ENCODE peak calls at places on chromosomes 1 and 21, in six cellular contexts. Z is psoas muscle; P is cardiac muscle cell; U is PC-3; K is ovary; C is CD8-positive, alpha-beta T cell. H is an unnamed sample. For H3K4me1 and H3K36me3, the result is how much of the 10 kb centered on the place peaks cover.

GRCh38 chr1:7207875-7208646 is 422.8 kb downstream of the CAMTA1 start:
- DNase-seq in Z (no peak), P (peak), U (peak), K (no peak), C (no peak), H (peak)

GRCh38 chr1:181538836-181539235 is 55.5 kb downstream of the CACNA1E start:
- DNase-seq in Z (no peak), P (no peak), U (no peak), K (no peak), C (no peak), H (no peak)

GRCh38 chr1:246681822-246682221 is 42.4 kb upstream of the SCCPDH start:
- DNase-seq in Z (no peak), P (peak), U (no peak), K (no peak), C (no peak), H (no peak)

GRCh38 chr1:84008631-84009030 is 9.7 kb upstream of the TTLL7 start:
- DNase-seq in Z (no peak), P (no peak), U (no peak), K (no peak), C (no peak), H (no peak)

GRCh38 chr1:93015590-93015989 is 54.3 kb upstream of the DIPK1A start:
- DNase-seq in Z (no peak), P (peak), U (peak), K (no peak), C (no peak), H (peak)

GRCh38 chr1:95974586-95974985 is 740.6 kb downstream of the RWDD3 start:
- DNase-seq in Z (no peak), P (peak), U (peak), K (no peak), C (no peak), H (no peak)

GRCh38 chr1:212450331-212450881 is 17.7 kb downstream of the NENF start:
- DNase-seq in Z (peak), P (no peak), U (no peak), K (no peak), C (no peak), H (peak)

GRCh38 chr1:246786606-246787238 is 62.5 kb downstream of the SCCPDH start:
- DNase-seq in Z (no peak), P (no peak), U (no peak), K (no peak), C (no peak), H (no peak)

GRCh38 chr1:1680912-1681273 is 11.7 kb downstream of the SLC35E2B start:
- DNase-seq in Z (no peak), P (no peak), U (peak), K (no peak), C (no peak), H (no peak)

GRCh38 chr1:248825573-248825908 is 174 bp downstream of the SH3BP5L start:
- DNase-seq in Z (no peak), P (no peak), U (no peak), K (no peak), C (no peak), H (no peak)

GRCh38 chr1:200154069-200154767 is 126.7 kb downstream of the NR5A2 start:
- DNase-seq in Z (no peak), P (peak), U (no peak), K (no peak), C (peak), H (no peak)

GRCh38 chr1:153928245-153928644 is 5.5 kb upstream of the GATAD2B start:
- DNase-seq in Z (no peak), P (no peak), U (no peak), K (no peak), C (no peak), H (no peak)

GRCh38 chr1:7299329-7299799 is 471.7 kb upstream of the VAMP3 start:
- DNase-seq in Z (peak), P (peak), U (peak), K (peak), C (no peak), H (peak)

GRCh38 chr21:35965699-35966098 is 94.6 kb downstream of the SETD4 start:
- DNase-seq in Z (no peak), P (no peak), U (no peak), K (no peak), C (no peak), H (no peak)

GRCh38 chr1:74505889-74506288 is 6.5 kb downstream of the LRRC53 start:
- DNase-seq in Z (no peak), P (no peak), U (no peak), K (no peak), C (no peak), H (no peak)

GRCh38 chr1:56295949-56296929 is 283.1 kb downstream of the PLPP3 start:
- DNase-seq in Z (no peak), P (no peak), U (no peak), K (no peak), C (no peak), H (no peak)

GRCh38 chr1:212459656-212460055 is 26.9 kb downstream of the NENF start:
- DNase-seq in Z (no peak), P (no peak), U (no peak), K (no peak), C (no peak), H (no peak)

GRCh38 chr1:31084782-31085569 is 19.5 kb upstream of the PUM1 start:
- DNase-seq in Z (no peak), P (peak), U (no peak), K (no peak), C (no peak), H (no peak)

GRCh38 chr1:229238231-229238630 is 32.7 kb upstream of the RAB4A start:
- DNase-seq in Z (no peak), P (no peak), U (no peak), K (no peak), C (no peak), H (no peak)

GRCh38 chr1:8118031-8118451 is 91.9 kb upstream of the ERRFI1 start:
- DNase-seq in Z (no peak), P (no peak), U (no peak), K (no peak), C (no peak), H (no peak)

DNA sequence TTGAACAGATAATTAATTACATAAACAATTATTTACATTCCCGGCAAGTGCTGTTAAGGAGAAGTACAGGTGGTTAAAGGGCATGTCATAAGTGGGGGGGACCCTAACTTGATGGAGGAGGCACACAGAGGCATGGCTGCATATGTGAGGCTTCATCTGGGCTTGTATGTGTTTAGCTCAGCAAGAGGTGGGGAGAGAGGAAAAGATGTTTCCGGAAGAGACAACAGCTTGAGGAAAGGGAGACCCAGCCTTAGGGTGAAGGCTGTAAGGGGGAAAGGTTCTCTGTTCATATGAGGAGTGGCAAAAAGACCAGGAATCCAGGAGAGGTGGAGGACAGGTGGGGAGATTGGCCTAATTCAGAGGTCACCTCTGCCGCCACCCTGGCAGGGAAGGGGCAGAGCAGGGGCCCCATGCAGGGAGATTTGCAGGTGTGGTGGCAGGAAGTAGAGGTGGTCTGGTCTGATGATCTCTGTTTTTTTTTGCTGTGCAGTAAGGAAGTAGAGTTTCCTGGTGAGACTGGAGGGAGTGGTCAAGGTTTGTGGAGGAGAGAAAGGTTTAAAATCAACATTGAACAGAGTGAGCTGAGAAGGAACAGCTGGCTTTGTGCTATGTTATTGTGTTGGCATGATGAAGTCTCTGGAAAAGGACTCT is 9.0 kb downstream of the TRAF5 start:
- DNase-seq in Z (no peak), P (no peak), U (no peak), K (no peak), C (no peak), H (no peak)
- H3K4me1 ChIP-seq in Z (under half), P (under half), U (under half), K (under half), C (half or more), H (under half)

GRCh38 chr21:42228709-42229220 is 9.8 kb downstream of the ABCG1 start:
- DNase-seq in Z (no peak), P (no peak), U (no peak), K (no peak), C (no peak), H (no peak)
- H3K4me3 ChIP-seq in Z (no peak), P (no peak), U (no peak), K (no peak), C (no peak), H (peak)

GRCh38 chr1:236038034-236038433 is 26.9 kb downstream of the NID1 start:
- DNase-seq in Z (no peak), P (no peak), U (no peak), K (no peak), C (no peak), H (no peak)
- H3K36me3 ChIP-seq in Z (under half), P (under half), U (under half), K (under half), C (under half), H (half or more)

DNA sequence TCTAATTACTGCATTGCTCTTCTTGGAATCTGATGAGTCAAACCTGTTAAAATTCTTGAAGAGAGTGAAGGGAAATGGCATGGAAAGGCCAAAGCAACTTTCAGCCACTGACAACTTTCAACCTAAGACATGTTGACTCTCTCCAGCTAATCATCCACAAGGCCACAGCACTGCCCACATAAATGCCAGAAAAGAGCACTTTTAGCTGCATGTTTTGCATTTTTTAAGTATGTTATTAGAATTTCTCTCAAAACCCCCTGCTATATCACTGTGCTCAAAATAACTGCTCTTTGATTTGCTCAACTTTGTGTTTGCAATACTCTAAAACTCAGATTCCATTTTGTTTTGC is 352.5 kb downstream of the ADGRL2 start:
- DNase-seq in Z (no peak), P (peak), U (no peak), K (no peak), C (no peak), H (peak)
- H3K4me1 ChIP-seq in Z (under half), P (under half), U (under half), K (under half), C (under half), H (under half)

GRCh38 chr1:238465449-238465848 is 574.7 kb upstream of the ZP4 start:
- DNase-seq in Z (no peak), P (no peak), U (no peak), K (no peak), C (no peak), H (peak)

GRCh38 chr1:238468068-238468467 is 577.3 kb upstream of the ZP4 start:
- DNase-seq in Z (no peak), P (no peak), U (no peak), K (no peak), C (no peak), H (no peak)

GRCh38 chr1:238466459-238466858 is 575.7 kb upstream of the ZP4 start:
- DNase-seq in Z (no peak), P (no peak), U (peak), K (no peak), C (no peak), H (peak)

GRCh38 chr1:238474263-238474662 is 583.5 kb upstream of the ZP4 start:
- DNase-seq in Z (no peak), P (no peak), U (no peak), K (no peak), C (no peak), H (no peak)

GRCh38 chr1:238469146-238469601 is 578.5 kb upstream of the ZP4 start:
- DNase-seq in Z (no peak), P (peak), U (no peak), K (no peak), C (no peak), H (peak)
- H3K4me3 ChIP-seq in Z (no peak), P (no peak), U (no peak), K (no peak), C (no peak), H (peak)

GRCh38 chr1:156801409-156802121 is 15.1 kb downstream of the SH2D2A start:
- DNase-seq in Z (peak), P (peak), U (no peak), K (no peak), C (no peak), H (peak)
- H3K36me3 ChIP-seq in Z (under half), P (under half), U (under half), K (under half), C (under half), H (under half)

GRCh38 chr1:240468616-240469015 is 143.3 kb downstream of the GREM2 start:
- DNase-seq in Z (no peak), P (peak), U (no peak), K (no peak), C (no peak), H (no peak)

GRCh38 chr1:240475832-240476231 is 136.1 kb downstream of the GREM2 start:
- DNase-seq in Z (no peak), P (no peak), U (no peak), K (no peak), C (no peak), H (no peak)

GRCh38 chr1:240478536-240478935 is 133.4 kb downstream of the GREM2 start:
- DNase-seq in Z (no peak), P (no peak), U (no peak), K (no peak), C (no peak), H (no peak)

GRCh38 chr1:240474133-240474614 is 137.8 kb downstream of the GREM2 start:
- DNase-seq in Z (no peak), P (peak), U (no peak), K (no peak), C (no peak), H (peak)
- H3K4me1 ChIP-seq in Z (under half), P (under half), U (under half), K (under half), C (under half), H (under half)

DNA sequence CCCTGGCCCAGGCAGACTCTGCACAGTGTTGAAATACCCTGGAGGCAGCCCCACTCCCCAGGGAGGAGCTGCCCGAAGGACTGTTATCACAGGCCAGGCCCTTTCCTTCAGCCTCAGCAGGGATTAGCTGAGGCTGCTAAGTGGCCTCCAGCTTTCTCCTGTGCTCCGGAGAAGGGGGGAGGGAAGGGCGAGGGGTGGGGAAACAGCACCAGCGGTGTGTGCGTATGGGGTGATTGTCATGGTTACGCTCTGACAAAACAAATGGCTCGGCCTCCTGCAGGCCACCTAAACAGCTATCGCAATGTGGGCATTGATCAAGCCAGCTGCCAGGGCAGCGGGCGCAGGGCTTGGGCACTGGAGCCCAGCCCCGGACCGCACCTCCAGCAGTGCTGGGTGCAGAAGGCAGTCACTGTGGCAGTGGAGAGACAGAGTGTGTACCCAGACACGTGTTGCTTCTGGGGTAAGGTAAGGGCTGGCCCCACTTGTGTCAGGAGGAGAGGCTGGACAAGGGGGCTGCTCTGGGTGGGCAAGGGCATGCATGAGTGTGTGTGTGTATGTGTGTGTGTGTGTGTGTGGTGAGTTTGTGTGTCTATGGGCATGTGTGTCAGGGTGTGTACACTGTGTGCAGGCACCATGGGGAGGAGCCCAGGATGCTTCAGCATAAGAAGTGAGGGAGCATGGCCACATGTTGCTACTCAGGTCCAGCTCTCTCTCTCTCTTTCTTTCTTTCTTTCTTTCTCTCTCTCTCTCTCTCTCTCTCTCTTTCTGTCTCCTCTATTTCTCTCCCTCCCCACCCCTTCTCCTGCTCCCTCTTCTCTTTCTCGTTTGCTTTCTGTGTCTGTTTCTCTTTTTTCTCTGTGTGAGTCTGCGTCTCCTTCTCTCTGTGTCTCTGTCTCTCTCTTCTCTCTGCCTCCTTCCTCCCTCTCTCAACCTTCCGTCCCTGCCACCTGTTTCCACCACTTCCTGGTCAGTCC is at the start of gene VWA5B1:
- DNase-seq in Z (no peak), P (peak), U (no peak), K (no peak), C (no peak), H (no peak)
- H3K4me3 ChIP-seq in Z (no peak), P (no peak), U (no peak), K (no peak), C (no peak), H (no peak)

GRCh38 chr1:187252923-187253322 is 424.2 kb downstream of the PLA2G4A start:
- DNase-seq in Z (no peak), P (no peak), U (no peak), K (no peak), C (no peak), H (no peak)
- H3K36me3 ChIP-seq in Z (under half), P (under half), U (under half), K (under half), C (under half), H (under half)